ENCODE peak calls at places on chromosomes 12 and 14, in five cellular contexts. R is fibroblast of mammary gland, G is uterus, T is H1, O is neural crest cell. N is an unnamed sample.

GRCh38 chr12:51198568-51199400 is 19.1 kb downstream of the POU6F1 start:
- DNase-seq in R (no peak), G (no peak), T (no peak), O (no peak), N (no peak)

GRCh38 chr12:98422809-98423208 is 92.6 kb upstream of the TMPO start:
- DNase-seq in R (peak; percentile 17), G (no peak), T (peak; percentile 80), O (no peak), N (peak; percentile 53)

GRCh38 chr14:70808402-70809237 is 693 bp downstream of the MAP3K9 start:
- DNase-seq in R (no peak), G (no peak), T (peak; percentile 73), O (peak; percentile 35), N (peak; percentile 41)

GRCh38 chr12:31897791-31898503 is 61.3 kb upstream of the RESF1 start:
- DNase-seq in R (peak; percentile 5), G (no peak), T (peak; percentile 60), O (no peak), N (no peak)

GRCh38 chr12:112275211-112275610 is 107.0 kb downstream of the HECTD4 start:
- DNase-seq in R (no peak), G (no peak), T (no peak), O (no peak), N (no peak)

GRCh38 chr14:68539311-68539737 is 253.5 kb downstream of the ZFP36L1 start:
- DNase-seq in R (no peak), G (no peak), T (no peak), O (peak; percentile 64), N (no peak)

GRCh38 chr12:32390572-32391219 is 8.7 kb upstream of the FGD4 start:
- DNase-seq in R (peak; percentile 33), G (no peak), T (peak; percentile 44), O (no peak), N (no peak)

GRCh38 chr14:81435578-81436295 is 35.6 kb upstream of the STON2 start:
- DNase-seq in R (no peak), G (peak; percentile 41), T (peak; percentile 79), O (peak; percentile 27), N (peak; percentile 66)

GRCh38 chr12:108337235-108338223 is 1.6 kb downstream of the CMKLR1 start:
- DNase-seq in R (peak; percentile 26), G (no peak), T (peak; percentile 58), O (peak; percentile 15), N (peak; percentile 44)

GRCh38 chr14:23067847-23068791 is 10.8 kb upstream of the CDH24 start:
- DNase-seq in R (no peak), G (no peak), T (no peak), O (no peak), N (no peak)

GRCh38 chr12:32253154-32253795 is 146.1 kb upstream of the FGD4 start:
- DNase-seq in R (peak; percentile 27), G (no peak), T (no peak), O (no peak), N (no peak)

GRCh38 chr14:80872645-80873044 is 68.9 kb downstream of the CEP128 start:
- DNase-seq in R (peak; percentile 2), G (no peak), T (no peak), O (no peak), N (no peak)

GRCh38 chr12:32181498-32182175 is 75.0 kb downstream of the BICD1 start:
- DNase-seq in R (peak; percentile 27), G (no peak), T (no peak), O (no peak), N (no peak)

GRCh38 chr14:34843011-34843554 is 32.1 kb downstream of the BAZ1A start:
- DNase-seq in R (peak; percentile 89), G (no peak), T (no peak), O (no peak), N (no peak)

GRCh38 chr12:67394600-67394999 is 125.4 kb downstream of the CAND1 start:
- DNase-seq in R (peak; percentile 72), G (peak; percentile 32), T (no peak), O (no peak), N (no peak)
- TF ChIP-seq CTCF in R (peak; percentile 34), G (no peak), T (no peak), O (no peak), N (no peak)

GRCh38 chr12:106345739-106346138 is 11.8 kb upstream of the POLR3B start:
- DNase-seq in R (peak; percentile 49), G (no peak), T (no peak), O (peak; percentile 16), N (peak; percentile 53)
- TF ChIP-seq CTCF in R (peak; percentile 28), G (peak; percentile 28), T (peak; percentile 57), O (peak; percentile 54), N (peak; percentile 35)

GRCh38 chr14:85528080-85528881 is 1.7 kb upstream of the FLRT2 start:
- DNase-seq in R (peak; percentile 92), G (no peak), T (no peak), O (peak; percentile 20), N (peak; percentile 44)
- TF ChIP-seq CTCF in R (peak; percentile 73), G (peak; percentile 35), T (peak; percentile 26), O (peak; percentile 63), N (no peak)

GRCh38 chr14:103499709-103500108 is 22.9 kb downstream of the CKB start:
- DNase-seq in R (no peak), G (no peak), T (no peak), O (no peak), N (no peak)

GRCh38 chr14:103501041-103501870 is 21.4 kb downstream of the CKB start:
- DNase-seq in R (no peak), G (no peak), T (no peak), O (no peak), N (peak; percentile 35)

GRCh38 chr14:103502877-103503276 is 19.8 kb downstream of the CKB start:
- DNase-seq in R (no peak), G (peak; percentile 4), T (no peak), O (no peak), N (no peak)

GRCh38 chr14:103501921-103502669 is 20.5 kb downstream of the CKB start:
- DNase-seq in R (no peak), G (peak; percentile 9), T (no peak), O (no peak), N (no peak)

GRCh38 chr14:103500148-103500990 is 22.3 kb downstream of the CKB start:
- DNase-seq in R (peak; percentile 84), G (peak; percentile 87), T (peak; percentile 92), O (peak; percentile 89), N (peak; percentile 90)
- TF ChIP-seq CTCF in R (peak; percentile 96), G (peak; percentile 87), T (peak; percentile 95), O (peak; percentile 98), N (peak; percentile 94)

GRCh38 chr14:76101980-76102379 is 49.7 kb upstream of the GPATCH2L start:
- DNase-seq in R (no peak), G (no peak), T (no peak), O (no peak), N (no peak)
- TF ChIP-seq CTCF in R (no peak), G (no peak), T (no peak), O (no peak), N (no peak)

GRCh38 chr12:125220404-125221273 is 155.4 kb downstream of the AACS start:
- DNase-seq in R (peak; percentile 1), G (no peak), T (no peak), O (no peak), N (no peak)

GRCh38 chr12:125218952-125219351 is 153.7 kb downstream of the AACS start:
- DNase-seq in R (peak; percentile 14), G (no peak), T (no peak), O (no peak), N (no peak)

GRCh38 chr12:125214289-125214688 is 149.1 kb downstream of the AACS start:
- DNase-seq in R (no peak), G (no peak), T (no peak), O (no peak), N (no peak)

GRCh38 chr12:125216720-125217119 is 151.5 kb downstream of the AACS start:
- DNase-seq in R (no peak), G (no peak), T (no peak), O (no peak), N (no peak)

DNA sequence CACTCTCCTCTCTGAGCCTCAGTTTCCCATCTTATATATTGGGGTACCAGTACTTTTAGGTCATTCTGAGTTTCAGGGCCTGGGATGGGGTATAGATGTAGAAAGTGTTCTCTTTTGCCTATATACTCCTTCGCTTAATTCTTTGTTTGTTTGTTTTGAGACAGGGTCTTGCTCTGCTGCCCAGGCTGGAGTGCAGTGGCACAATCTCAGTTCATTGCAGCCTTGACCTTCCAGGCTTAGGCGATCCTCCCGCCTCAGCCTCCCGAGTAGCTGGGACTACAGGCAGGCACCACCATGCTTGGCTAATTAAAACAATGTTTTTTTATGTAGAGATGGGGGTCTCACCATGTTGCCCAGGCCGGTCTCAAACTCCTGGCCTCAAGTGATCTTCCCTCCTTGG is 152.1 kb downstream of the AACS start:
- DNase-seq in R (no peak), G (no peak), T (no peak), O (no peak), N (no peak)
- TF ChIP-seq CTCF in R (no peak), G (no peak), T (no peak), O (no peak), N (no peak)

GRCh38 chr14:64391113-64391725 is 3.1 kb downstream of the MTHFD1 start:
- DNase-seq in R (no peak), G (no peak), T (peak; percentile 81), O (no peak), N (no peak)

GRCh38 chr14:64388533-64389243 is 535 bp downstream of the MTHFD1 start:
- DNase-seq in R (peak; percentile 22), G (no peak), T (no peak), O (peak; percentile 23), N (peak; percentile 28)

GRCh38 chr14:64391986-64392385 is 3.8 kb downstream of the MTHFD1 start:
- DNase-seq in R (no peak), G (no peak), T (no peak), O (no peak), N (no peak)

GRCh38 chr14:64387738-64388532 is at the start of gene MTHFD1:
- DNase-seq in R (peak; percentile 99), G (peak; percentile 97), T (peak; percentile 98), O (peak; percentile 96), N (peak; percentile 97)

GRCh38 chr14:64387232-64387737 is 868 bp upstream of the MTHFD1 start:
- DNase-seq in R (peak; percentile 41), G (no peak), T (no peak), O (no peak), N (peak; percentile 20)
- TF ChIP-seq CTCF in R (no peak), G (no peak), T (no peak), O (no peak), N (no peak)

DNA sequence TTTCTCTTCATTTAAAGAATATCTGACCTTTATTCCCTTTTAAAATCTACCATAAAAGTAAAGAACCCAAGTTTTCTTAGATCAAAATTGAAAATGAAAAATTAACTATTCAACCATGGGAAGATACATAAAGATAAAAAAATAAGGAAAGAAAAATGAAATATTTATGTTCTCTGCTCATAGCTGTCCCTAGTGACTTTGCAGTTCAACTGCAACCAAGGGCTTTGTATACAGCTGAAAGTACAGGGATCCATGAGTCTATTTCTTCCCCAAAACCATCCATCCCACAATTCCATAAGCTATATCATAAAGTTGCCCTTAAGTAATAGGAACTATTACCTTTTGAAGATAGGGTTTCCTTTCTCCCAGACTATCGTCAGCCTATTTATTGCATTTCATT is 113.1 kb downstream of the ITPR2 start:
- DNase-seq in R (no peak), G (no peak), T (no peak), O (no peak), N (no peak)
- TF ChIP-seq CTCF in R (peak; percentile 31), G (no peak), T (no peak), O (peak; percentile 53), N (peak; percentile 15)